ENCODE peak calls at places on chromosomes 1 and 21, in five cellular contexts. One of them, this sample, is unnamed.

GRCh38 chr1:212039622-212040021 is 4.1 kb downstream of the DTL start:
- DNase-seq in GM23248: no peak
- DNase-seq in BE2C: no peak
- DNase-seq in prostate gland: no peak
- DNase-seq in CD4-positive, alpha-beta memory T cell: no peak
- DNase-seq in this sample: no peak

GRCh38 chr1:156661932-156662587 is 15.1 kb downstream of the NES start:
- DNase-seq in GM23248: peak; percentile 66
- DNase-seq in BE2C: no peak
- DNase-seq in prostate gland: no peak
- DNase-seq in CD4-positive, alpha-beta memory T cell: no peak
- DNase-seq in this sample: peak; percentile 78

GRCh38 chr1:62794047-62794446 is 10.1 kb downstream of the ATG4C start:
- DNase-seq in GM23248: no peak
- DNase-seq in BE2C: no peak
- DNase-seq in prostate gland: no peak
- DNase-seq in CD4-positive, alpha-beta memory T cell: no peak
- DNase-seq in this sample: no peak

GRCh38 chr1:15231714-15232201 is 15.3 kb upstream of the FHAD1 start:
- DNase-seq in GM23248: no peak
- DNase-seq in BE2C: no peak
- DNase-seq in prostate gland: no peak
- DNase-seq in CD4-positive, alpha-beta memory T cell: no peak
- DNase-seq in this sample: no peak

GRCh38 chr1:119516680-119517079 is 9.7 kb downstream of the HSD3B1 start:
- DNase-seq in GM23248: no peak
- DNase-seq in BE2C: no peak
- DNase-seq in prostate gland: no peak
- DNase-seq in CD4-positive, alpha-beta memory T cell: no peak
- DNase-seq in this sample: no peak

GRCh38 chr21:33670076-33670475 is 27.8 kb downstream of the ITSN1 start:
- DNase-seq in GM23248: peak; percentile 55
- DNase-seq in BE2C: no peak
- DNase-seq in prostate gland: no peak
- DNase-seq in CD4-positive, alpha-beta memory T cell: no peak
- DNase-seq in this sample: no peak

GRCh38 chr1:26161408-26162219 is 2.7 kb downstream of the FAM110D start:
- DNase-seq in GM23248: peak; percentile 75
- DNase-seq in BE2C: peak; percentile 61
- DNase-seq in prostate gland: no peak
- DNase-seq in CD4-positive, alpha-beta memory T cell: no peak
- DNase-seq in this sample: no peak

GRCh38 chr1:37056201-37056764 is 22.0 kb upstream of the GRIK3 start:
- DNase-seq in GM23248: no peak
- DNase-seq in BE2C: peak; percentile 66
- DNase-seq in prostate gland: no peak
- DNase-seq in CD4-positive, alpha-beta memory T cell: no peak
- DNase-seq in this sample: no peak

GRCh38 chr1:8663915-8664331 is 153.5 kb downstream of the RERE start:
- DNase-seq in GM23248: peak; percentile 70
- DNase-seq in BE2C: peak; percentile 4
- DNase-seq in prostate gland: no peak
- DNase-seq in CD4-positive, alpha-beta memory T cell: no peak
- DNase-seq in this sample: no peak

GRCh38 chr1:8858888-8859706 is 19.4 kb downstream of the ENO1 start:
- DNase-seq in GM23248: peak; percentile 75
- DNase-seq in BE2C: peak; percentile 46
- DNase-seq in prostate gland: peak; percentile 45
- DNase-seq in CD4-positive, alpha-beta memory T cell: peak; percentile 58
- DNase-seq in this sample: peak; percentile 51

GRCh38 chr1:44240802-44241671 is 27.8 kb downstream of the DMAP1 start:
- DNase-seq in GM23248: no peak
- DNase-seq in BE2C: peak; percentile 31
- DNase-seq in prostate gland: no peak
- DNase-seq in CD4-positive, alpha-beta memory T cell: no peak
- DNase-seq in this sample: no peak

GRCh38 chr1:234214911-234215892 is 158.1 kb upstream of the COA6 start:
- DNase-seq in GM23248: no peak
- DNase-seq in BE2C: no peak
- DNase-seq in prostate gland: peak; percentile 74
- DNase-seq in CD4-positive, alpha-beta memory T cell: no peak
- DNase-seq in this sample: no peak

GRCh38 chr1:95742591-95743089 is 508.6 kb downstream of the RWDD3 start:
- DNase-seq in GM23248: peak; percentile 87
- DNase-seq in BE2C: peak; percentile 39
- DNase-seq in prostate gland: no peak
- DNase-seq in CD4-positive, alpha-beta memory T cell: no peak
- DNase-seq in this sample: peak; percentile 49

GRCh38 chr1:198713081-198713480 is 74.2 kb downstream of the PTPRC start:
- DNase-seq in GM23248: peak; percentile 85
- DNase-seq in BE2C: no peak
- DNase-seq in prostate gland: no peak
- DNase-seq in CD4-positive, alpha-beta memory T cell: no peak
- DNase-seq in this sample: no peak

GRCh38 chr1:166836733-166837132 is 2.5 kb upstream of the POGK start:
- DNase-seq in GM23248: peak; percentile 40
- DNase-seq in BE2C: no peak
- DNase-seq in prostate gland: no peak
- DNase-seq in CD4-positive, alpha-beta memory T cell: no peak
- DNase-seq in this sample: no peak

GRCh38 chr1:183022202-183023145 is 746 bp upstream of the LAMC1 start:
- DNase-seq in GM23248: peak; percentile 97
- DNase-seq in BE2C: peak; percentile 83
- DNase-seq in prostate gland: peak; percentile 88
- DNase-seq in CD4-positive, alpha-beta memory T cell: peak; percentile 36
- DNase-seq in this sample: peak; percentile 64

GRCh38 chr1:40394456-40395172 is 21.1 kb downstream of the SMAP2 start:
- DNase-seq in GM23248: peak; percentile 14
- DNase-seq in BE2C: no peak
- DNase-seq in prostate gland: no peak
- DNase-seq in CD4-positive, alpha-beta memory T cell: peak; percentile 85
- DNase-seq in this sample: no peak

GRCh38 chr1:1371741-1372711 is 3.0 kb downstream of the AURKAIP1 start:
- DNase-seq in GM23248: peak; percentile 64
- DNase-seq in BE2C: peak; percentile 82
- DNase-seq in prostate gland: peak; percentile 39
- DNase-seq in CD4-positive, alpha-beta memory T cell: peak; percentile 78
- DNase-seq in this sample: peak; percentile 90

GRCh38 chr1:12678820-12679219 is 34.9 kb downstream of the AADACL4 start:
- DNase-seq in GM23248: peak; percentile 10
- DNase-seq in BE2C: no peak
- DNase-seq in prostate gland: no peak
- DNase-seq in CD4-positive, alpha-beta memory T cell: no peak
- DNase-seq in this sample: no peak

GRCh38 chr1:207851696-207852095 is 59.2 kb downstream of the CD34 start:
- DNase-seq in GM23248: no peak
- DNase-seq in BE2C: no peak
- DNase-seq in prostate gland: no peak
- DNase-seq in CD4-positive, alpha-beta memory T cell: no peak
- DNase-seq in this sample: no peak

GRCh38 chr1:34618381-34618780 is 136.5 kb upstream of the GJB5 start:
- DNase-seq in GM23248: no peak
- DNase-seq in BE2C: no peak
- DNase-seq in prostate gland: no peak
- DNase-seq in CD4-positive, alpha-beta memory T cell: no peak
- DNase-seq in this sample: no peak

GRCh38 chr1:147600119-147601111 is 59.1 kb downstream of the BCL9 start:
- DNase-seq in GM23248: peak; percentile 71
- DNase-seq in BE2C: no peak
- DNase-seq in prostate gland: no peak
- DNase-seq in CD4-positive, alpha-beta memory T cell: peak; percentile 61
- DNase-seq in this sample: peak; percentile 45

GRCh38 chr1:25565188-25565591 is 21.8 kb downstream of the LDLRAP1 start:
- DNase-seq in GM23248: no peak
- DNase-seq in BE2C: no peak
- DNase-seq in prostate gland: peak; percentile 31
- DNase-seq in CD4-positive, alpha-beta memory T cell: peak; percentile 54
- DNase-seq in this sample: no peak

GRCh38 chr1:66930823-66931174 is 6.0 kb downstream of the MIER1 start:
- DNase-seq in GM23248: no peak
- DNase-seq in BE2C: no peak
- DNase-seq in prostate gland: no peak
- DNase-seq in CD4-positive, alpha-beta memory T cell: no peak
- DNase-seq in this sample: no peak
- H3K9me3 ChIP-seq in GM23248: no peaks in the 10 kb centered on the region
- H3K9me3 ChIP-seq in BE2C: no peaks in the 10 kb centered on the region
- H3K9me3 ChIP-seq in prostate gland: no peaks in the 10 kb centered on the region
- H3K9me3 ChIP-seq in CD4-positive, alpha-beta memory T cell: no peaks in the 10 kb centered on the region
- H3K9me3 ChIP-seq in this sample: no peaks in the 10 kb centered on the region

DNA sequence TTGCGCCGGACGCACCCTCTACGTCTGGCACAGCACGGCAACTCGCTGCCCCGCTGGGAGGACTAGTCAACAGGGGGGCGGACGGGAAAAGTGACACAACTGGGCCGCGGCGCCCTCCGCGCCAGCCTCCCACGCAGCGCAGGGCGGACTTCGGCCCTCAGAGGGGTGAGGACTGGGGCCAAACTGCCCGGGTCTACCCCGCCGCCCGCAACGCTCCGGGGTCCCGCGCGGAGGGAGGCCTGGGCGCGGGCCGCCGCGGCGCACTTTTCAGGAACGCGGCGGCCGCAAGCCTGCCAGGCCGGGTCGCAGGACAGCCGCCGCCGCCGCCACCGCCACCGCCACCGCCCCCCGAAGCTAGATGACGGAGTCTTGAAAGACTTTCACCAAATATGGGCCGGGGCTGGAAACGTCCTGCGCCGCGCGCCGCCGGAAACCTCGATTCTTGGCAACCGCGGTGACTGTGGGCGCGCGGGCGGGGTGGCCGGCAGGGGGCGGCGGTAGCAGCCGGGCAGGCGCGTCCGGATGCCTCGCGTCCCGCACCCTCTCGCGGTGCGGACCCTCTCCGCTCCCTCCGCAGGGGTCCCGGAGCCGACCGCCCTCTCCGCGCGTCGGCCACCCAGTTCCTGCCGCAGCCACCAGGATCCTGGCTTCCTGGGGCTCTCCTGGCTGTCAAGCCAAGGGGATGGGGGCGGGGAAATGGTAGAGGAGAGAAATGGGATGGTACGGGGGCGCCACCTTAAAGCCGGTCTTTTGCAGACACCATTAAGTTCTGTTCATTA is 3.7 kb upstream of the CCN1 start:
- DNase-seq in GM23248: peak; percentile 96
- DNase-seq in BE2C: peak; percentile 78
- DNase-seq in prostate gland: peak; percentile 76
- DNase-seq in CD4-positive, alpha-beta memory T cell: no peak
- DNase-seq in this sample: peak; percentile 86
- H3K27me3 ChIP-seq in GM23248: no peaks in the 10 kb centered on the region
- H3K27me3 ChIP-seq in BE2C: no peaks in the 10 kb centered on the region
- H3K27me3 ChIP-seq in prostate gland: no peaks in the 10 kb centered on the region
- H3K27me3 ChIP-seq in CD4-positive, alpha-beta memory T cell: peaks cover 19% of the 10 kb centered on the region
- H3K27me3 ChIP-seq in this sample: no peaks in the 10 kb centered on the region

GRCh38 chr1:22163137-22163536 is 20.2 kb upstream of the WNT4 start:
- DNase-seq in GM23248: no peak
- DNase-seq in BE2C: no peak
- DNase-seq in prostate gland: no peak
- DNase-seq in CD4-positive, alpha-beta memory T cell: no peak
- DNase-seq in this sample: no peak
- H3K4me1 ChIP-seq in GM23248: no peaks in the 10 kb centered on the region
- H3K4me1 ChIP-seq in BE2C: peaks cover 6% of the 10 kb centered on the region
- H3K4me1 ChIP-seq in prostate gland: no peaks in the 10 kb centered on the region
- H3K4me1 ChIP-seq in CD4-positive, alpha-beta memory T cell: no peaks in the 10 kb centered on the region
- H3K4me1 ChIP-seq in this sample: no peaks in the 10 kb centered on the region

DNA sequence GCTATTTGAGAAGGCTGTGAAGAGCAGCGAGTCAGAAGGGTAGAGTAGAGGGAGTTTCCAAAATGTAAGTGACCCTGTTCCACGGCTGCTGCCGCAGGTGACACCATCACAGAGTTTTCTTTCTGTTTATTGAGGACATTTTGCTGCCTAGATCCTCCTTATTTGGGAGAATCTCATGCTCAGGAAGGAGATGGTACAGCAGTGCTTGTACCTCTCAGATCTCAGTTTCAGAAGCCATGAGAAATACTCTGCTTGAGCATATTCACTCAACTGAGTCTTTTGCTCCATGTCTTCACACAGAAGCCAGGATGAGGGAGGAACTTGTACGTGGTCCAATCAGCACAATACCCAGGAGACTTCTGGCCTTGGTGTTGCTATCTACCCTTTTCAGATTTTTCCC is 1.6 kb downstream of the LCE7A start:
- DNase-seq in GM23248: no peak
- DNase-seq in BE2C: no peak
- DNase-seq in prostate gland: no peak
- DNase-seq in CD4-positive, alpha-beta memory T cell: no peak
- DNase-seq in this sample: no peak
- H3K9me3 ChIP-seq in GM23248: no peaks in the 10 kb centered on the region
- H3K9me3 ChIP-seq in BE2C: no peaks in the 10 kb centered on the region
- H3K9me3 ChIP-seq in prostate gland: no peaks in the 10 kb centered on the region
- H3K9me3 ChIP-seq in CD4-positive, alpha-beta memory T cell: no peaks in the 10 kb centered on the region
- H3K9me3 ChIP-seq in this sample: no peaks in the 10 kb centered on the region

GRCh38 chr1:3011631-3012510 is 9.4 kb upstream of the ACTRT2 start:
- DNase-seq in GM23248: peak; percentile 12
- DNase-seq in BE2C: no peak
- DNase-seq in prostate gland: no peak
- DNase-seq in CD4-positive, alpha-beta memory T cell: no peak
- DNase-seq in this sample: no peak
- H3K27me3 ChIP-seq in GM23248: peaks cover 13% of the 10 kb centered on the region
- H3K27me3 ChIP-seq in BE2C: no peaks in the 10 kb centered on the region
- H3K27me3 ChIP-seq in prostate gland: peaks cover 21% of the 10 kb centered on the region
- H3K27me3 ChIP-seq in CD4-positive, alpha-beta memory T cell: no peaks in the 10 kb centered on the region
- H3K27me3 ChIP-seq in this sample: peaks cover 14% of the 10 kb centered on the region